ENCODE peak calls at places on chromosomes 7 and 10, in ten cellular contexts. O is ovary, W is transverse colon, I is body of pancreas, M is spleen, R is IMR-90, C is upper lobe of left lung, Y is right lobe of liver, D is adrenal gland, N is stomach. H is an unnamed sample.

GRCh38 chr7:43385309-43385680 is 197.6 kb upstream of the STK17A start:
- DNase-seq in O (no peak), W (no peak), I (no peak), M (no peak), R (no peak), C (no peak), Y (no peak), D (no peak), N (no peak), H (no peak)

GRCh38 chr7:107152011-107152410 is 16.8 kb upstream of the HBP1 start:
- DNase-seq in O (no peak), W (no peak), I (no peak), M (no peak), R (peak; percentile 74), C (no peak), Y (no peak), D (no peak), N (no peak), H (no peak)

GRCh38 chr7:3301831-3302618 is 973 bp downstream of the SDK1 start:
- DNase-seq in O (peak; percentile 48), W (no peak), I (peak; percentile 39), M (peak; percentile 81), R (peak; percentile 29), C (peak; percentile 88), Y (no peak), D (peak; percentile 20), N (no peak), H (no peak)

GRCh38 chr7:1807821-1808600 is 137.9 kb downstream of the ELFN1 start:
- DNase-seq in O (no peak), W (no peak), I (no peak), M (peak; percentile 49), R (no peak), C (no peak), Y (no peak), D (no peak), N (peak; percentile 7), H (no peak)

GRCh38 chr7:24980695-24981543 is 941 bp upstream of the OSBPL3 start:
- DNase-seq in O (peak; percentile 39), W (peak; percentile 52), I (peak; percentile 37), M (peak; percentile 83), R (peak; percentile 36), C (peak; percentile 85), Y (no peak), D (no peak), N (peak; percentile 51), H (peak; percentile 67)

GRCh38 chr10:61642692-61643091 is 20.0 kb upstream of the CABCOCO1 start:
- DNase-seq in O (no peak), W (no peak), I (no peak), M (no peak), R (peak; percentile 82), C (no peak), Y (no peak), D (no peak), N (no peak), H (no peak)

GRCh38 chr10:14548970-14549369 is 218.2 kb upstream of the FRMD4A start:
- DNase-seq in O (no peak), W (no peak), I (no peak), M (no peak), R (no peak), C (no peak), Y (no peak), D (no peak), N (no peak), H (no peak)

GRCh38 chr7:69482676-69483075 is 115.6 kb upstream of the AUTS2 start:
- DNase-seq in O (no peak), W (no peak), I (no peak), M (no peak), R (no peak), C (peak; percentile 55), Y (no peak), D (no peak), N (no peak), H (no peak)

GRCh38 chr7:22344655-22345054 is 12.3 kb downstream of the RAPGEF5 start:
- DNase-seq in O (no peak), W (no peak), I (no peak), M (no peak), R (no peak), C (no peak), Y (no peak), D (no peak), N (no peak), H (no peak)
- TF ChIP-seq POLR2A in O (no peak), W (no peak), I (no peak), M (no peak), R (no peak), C (no peak), Y (no peak), D (no peak), N (no peak), H (no peak)

GRCh38 chr10:101138788-101139420 is 7.8 kb downstream of the TLX1 start:
- DNase-seq in O (no peak), W (no peak), I (no peak), M (no peak), R (no peak), C (no peak), Y (no peak), D (no peak), N (no peak), H (no peak)

GRCh38 chr10:101136708-101137121 is 5.6 kb downstream of the TLX1 start:
- DNase-seq in O (no peak), W (no peak), I (no peak), M (no peak), R (no peak), C (peak; percentile 53), Y (no peak), D (no peak), N (no peak), H (no peak)

GRCh38 chr10:101136007-101136707 is 5.1 kb downstream of the TLX1 start:
- DNase-seq in O (no peak), W (no peak), I (no peak), M (no peak), R (no peak), C (peak; percentile 44), Y (no peak), D (no peak), N (no peak), H (no peak)

GRCh38 chr10:101135151-101136006 is 4.3 kb downstream of the TLX1 start:
- DNase-seq in O (no peak), W (no peak), I (no peak), M (no peak), R (no peak), C (peak; percentile 87), Y (no peak), D (no peak), N (no peak), H (no peak)

DNA sequence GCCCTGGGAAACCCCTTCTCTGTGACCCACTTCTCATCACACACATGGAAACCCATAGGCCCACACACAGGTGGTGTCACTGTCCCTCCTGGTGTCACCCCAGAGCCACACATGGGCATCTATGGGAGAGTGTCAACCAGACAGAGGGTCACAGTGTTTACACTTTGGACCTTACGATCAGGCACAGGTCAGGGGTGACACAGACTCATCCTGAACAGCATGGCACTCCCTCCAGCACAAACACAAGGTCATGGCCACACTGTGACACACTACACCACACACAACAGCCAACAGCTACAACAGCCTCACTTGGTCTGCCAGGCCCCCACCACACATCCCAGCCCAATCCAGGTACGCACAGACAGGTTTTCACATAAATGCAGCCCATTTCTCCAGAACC is 6.2 kb downstream of the TLX1 start:
- DNase-seq in O (no peak), W (no peak), I (no peak), M (no peak), R (no peak), C (no peak), Y (no peak), D (no peak), N (no peak), H (no peak)
- TF ChIP-seq POLR2A in O (no peak), W (no peak), I (no peak), M (no peak), R (no peak), C (no peak), Y (no peak), D (no peak), N (no peak), H (no peak)

GRCh38 chr10:92572362-92573090 is 1.4 kb downstream of the IDE start:
- DNase-seq in O (no peak), W (no peak), I (no peak), M (no peak), R (no peak), C (no peak), Y (no peak), D (no peak), N (no peak), H (no peak)

GRCh38 chr10:92573091-92573797 is 649 bp downstream of the IDE start:
- DNase-seq in O (no peak), W (peak; percentile 38), I (peak; percentile 48), M (peak; percentile 80), R (peak; percentile 36), C (no peak), Y (peak; percentile 65), D (peak; percentile 47), N (peak; percentile 29), H (peak; percentile 56)

GRCh38 chr10:92575961-92576360 is 2.1 kb upstream of the IDE start:
- DNase-seq in O (no peak), W (no peak), I (no peak), M (no peak), R (peak; percentile 53), C (no peak), Y (no peak), D (no peak), N (no peak), H (no peak)

GRCh38 chr10:92574545-92575377 is 868 bp upstream of the IDE start:
- DNase-seq in O (no peak), W (no peak), I (no peak), M (no peak), R (peak; percentile 36), C (no peak), Y (no peak), D (no peak), N (no peak), H (no peak)

DNA sequence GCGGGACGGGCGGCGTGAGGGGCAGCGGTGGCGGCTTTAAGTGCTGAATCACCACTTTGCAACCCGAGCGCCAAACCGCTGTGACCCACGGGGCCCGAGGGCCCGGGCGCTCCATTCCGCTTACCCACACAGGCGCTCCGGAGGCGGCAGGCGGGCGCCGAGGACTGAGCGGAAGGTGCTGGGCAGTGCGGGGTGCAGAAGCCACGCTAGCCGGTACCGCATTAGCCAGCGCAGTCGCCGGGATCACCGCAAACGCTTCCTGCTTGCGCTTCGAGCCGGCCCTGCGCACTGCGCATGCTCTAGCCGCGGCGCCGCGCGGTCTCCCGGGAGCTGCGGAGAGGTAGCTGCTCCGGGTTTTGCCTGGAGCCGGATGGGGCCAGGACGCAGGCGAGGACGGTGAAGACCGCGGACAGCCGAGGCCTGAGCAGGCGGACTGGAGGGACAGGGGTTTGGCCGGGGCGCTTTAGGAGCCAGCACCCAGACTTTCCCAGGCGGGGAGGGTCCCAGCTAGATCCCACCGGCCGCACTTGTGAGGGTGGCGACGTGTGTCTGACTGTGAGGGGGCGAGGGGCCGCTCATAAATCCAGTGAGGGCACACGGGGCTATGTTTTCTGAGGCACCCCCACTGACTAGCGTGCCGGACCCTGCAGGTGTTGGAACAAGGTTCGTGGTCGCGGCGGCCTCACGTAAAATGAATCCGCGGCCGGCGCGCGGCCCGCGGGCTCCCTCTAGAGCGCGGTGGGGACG is at the start of gene IDE:
- DNase-seq in O (peak; percentile 86), W (peak; percentile 92), I (peak; percentile 90), M (peak; percentile 97), R (peak; percentile 88), C (peak; percentile 98), Y (peak; percentile 93), D (peak; percentile 89), N (peak; percentile 91), H (peak; percentile 93)
- TF ChIP-seq POLR2A in O (peak; percentile 33), W (peak; percentile 62), I (peak; percentile 85), M (no peak), R (no peak), C (peak; percentile 42), Y (peak; percentile 73), D (peak; percentile 64), N (no peak), H (peak; percentile 54)

DNA sequence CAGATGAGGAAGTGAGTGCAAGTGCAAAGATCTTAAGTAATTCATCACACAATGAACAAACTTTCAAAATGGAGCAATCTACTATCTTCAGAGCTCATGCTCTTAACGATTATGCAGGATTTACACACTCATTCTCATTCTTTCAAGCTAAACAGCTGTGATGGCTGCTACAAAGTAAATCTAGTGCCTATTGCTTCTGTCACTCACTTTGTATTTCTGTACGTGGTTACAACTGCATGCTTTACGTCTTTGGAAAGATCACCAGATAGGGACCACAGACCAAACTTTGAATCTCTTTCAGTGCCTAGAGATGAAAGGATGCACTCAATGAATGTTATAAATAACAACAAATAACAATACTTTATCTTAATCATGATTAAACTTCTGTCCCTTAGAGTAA is 194.6 kb downstream of the MAGI2 start:
- DNase-seq in O (no peak), W (no peak), I (no peak), M (no peak), R (no peak), C (no peak), Y (no peak), D (no peak), N (no peak), H (no peak)
- TF ChIP-seq POLR2A in O (no peak), W (no peak), I (no peak), M (no peak), R (no peak), C (no peak), Y (no peak), D (no peak), N (no peak), H (no peak)

H was measured in Peyer's patch.